ENCODE peak calls at places on chromosomes 12 and 14, in four cellular contexts. A, Z, J and D are unnamed samples.

GRCh38 chr12:5171701-5172100 is 128.0 kb downstream of the KCNA5 start:
- DNase-seq in A (peak), J (no peak), Z (peak), D (peak)

GRCh38 chr14:73725116-73726024 is 11.2 kb upstream of the PNMA1 start:
- DNase-seq in J (no peak), Z (no peak), A (peak), D (no peak)

GRCh38 chr14:58914271-58914855 is 274.1 kb upstream of the DAAM1 start:
- DNase-seq in A (no peak), J (no peak), Z (no peak), D (no peak)

GRCh38 chr12:106106892-106107291 is 31.9 kb downstream of the NUAK1 start:
- DNase-seq in Z (no peak), A (no peak), J (no peak), D (no peak)

GRCh38 chr14:94001501-94002396 is 4.6 kb downstream of the CCDC197 start:
- DNase-seq in A (peak), Z (peak), J (no peak), D (peak)

GRCh38 chr14:102279688-102280348 is 25.1 kb downstream of the MOK start:
- DNase-seq in Z (peak), J (no peak), A (no peak), D (peak)

GRCh38 chr12:109111775-109112491 is 4.5 kb upstream of the ACACB start:
- DNase-seq in A (peak), Z (peak), J (no peak), D (peak)

GRCh38 chr14:68639518-68640292 is 153.2 kb downstream of the ZFP36L1 start:
- DNase-seq in A (no peak), J (no peak), Z (no peak), D (no peak)

GRCh38 chr12:55849616-55850015 is 6.9 kb upstream of the MMP19 start:
- DNase-seq in J (no peak), Z (no peak), A (no peak), D (no peak)

GRCh38 chr12:3604750-3605638 is 114.0 kb downstream of the PRMT8 start:
- DNase-seq in Z (no peak), J (no peak), A (no peak), D (no peak)

GRCh38 chr12:53380797-53381738 is 1.1 kb downstream of the SP1 start:
- DNase-seq in J (no peak), Z (no peak), A (no peak), D (no peak)

GRCh38 chr14:103191856-103192835 is 68.9 kb downstream of the TNFAIP2 start:
- DNase-seq in Z (no peak), J (no peak), A (no peak), D (no peak)

GRCh38 chr14:102768223-102769048 is 8.8 kb upstream of the TRAF3 start:
- DNase-seq in J (peak), Z (no peak), A (no peak), D (no peak)

GRCh38 chr12:108947097-108947496 is 67.2 kb downstream of the DAO start:
- DNase-seq in A (no peak), Z (no peak), J (no peak), D (no peak)

GRCh38 chr12:113043240-113043639 is 13.3 kb upstream of the DTX1 start:
- DNase-seq in J (no peak), A (no peak), Z (no peak), D (no peak)

GRCh38 chr12:1907652-1908611 is 10.5 kb downstream of the CACNA2D4 start:
- DNase-seq in A (no peak), J (no peak), Z (no peak), D (peak)

GRCh38 chr14:69901113-69901951 is 22.1 kb downstream of the SMOC1 start:
- DNase-seq in Z (no peak), A (no peak), J (no peak), D (no peak)

GRCh38 chr12:9731393-9731792 is 1.5 kb downstream of the CLECL1 start:
- DNase-seq in J (no peak), A (no peak), Z (no peak), D (no peak)

GRCh38 chr12:109625131-109625559 is 51.6 kb downstream of the MVK start:
- DNase-seq in Z (no peak), J (no peak), A (peak), D (peak)

GRCh38 chr12:53985900-53986685 is 1.1 kb downstream of the HOXC10 start:
- DNase-seq in Z (no peak), J (no peak), A (no peak), D (no peak)

GRCh38 chr12:132379996-132380395 is 50.6 kb upstream of the GALNT9 start:
- DNase-seq in A (no peak), J (no peak), Z (no peak), D (peak)

GRCh38 chr12:64900540-64900939 is 76.1 kb downstream of the TBC1D30 start:
- DNase-seq in J (no peak), Z (no peak), A (no peak), D (no peak)

GRCh38 chr14:99774526-99775307 is 18.5 kb upstream of the EML1 start:
- DNase-seq in A (no peak), Z (no peak), J (no peak), D (no peak)

GRCh38 chr12:121568971-121569808 is 11.6 kb downstream of the KDM2B start:
- DNase-seq in A (no peak), Z (no peak), J (no peak), D (no peak)

GRCh38 chr14:53609009-53609408 is 347.6 kb downstream of the BMP4 start:
- DNase-seq in A (no peak), Z (no peak), J (no peak), D (no peak)
- TF ChIP-seq ESRRA in A (no peak), Z (no peak), J (no peak), D (no peak)

GRCh38 chr12:88242161-88242925 is 100.2 kb downstream of the TMTC3 start:
- DNase-seq in Z (no peak), J (no peak), A (peak), D (peak)
- TF ChIP-seq SMC3 in Z (no peak), J (no peak), A (no peak), D (no peak)

GRCh38 chr12:89947437-89948265 is 239.0 kb upstream of the ATP2B1 start:
- DNase-seq in A (no peak), J (no peak), Z (no peak), D (peak)
- TF ChIP-seq ESRRA in A (no peak), J (no peak), Z (no peak), D (no peak)

GRCh38 chr14:86597279-86597678 is 1067.3 kb downstream of the FLRT2 start:
- DNase-seq in J (no peak), Z (no peak), A (no peak), D (no peak)
- TF ChIP-seq SMC3 in J (no peak), Z (no peak), A (no peak), D (no peak)

DNA sequence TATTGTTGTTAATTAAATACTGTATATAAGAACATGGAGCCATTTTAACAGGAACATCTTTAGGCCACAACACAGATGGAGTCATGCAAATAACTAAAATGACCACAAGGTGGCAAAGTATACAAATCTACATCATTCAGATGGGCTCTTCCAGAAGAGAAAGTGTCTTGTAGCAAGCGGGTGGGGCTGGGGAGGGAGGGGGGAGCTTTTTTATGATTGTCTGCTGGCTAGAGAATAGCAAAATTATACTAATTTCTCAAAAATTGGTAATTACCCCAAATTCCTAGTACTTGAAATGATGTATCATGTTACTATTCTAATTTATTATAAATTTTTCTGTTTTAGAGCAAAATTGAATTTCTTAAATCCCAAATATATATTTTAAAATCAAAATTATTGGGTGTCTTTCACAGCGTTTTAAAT is 378.7 kb downstream of the PRKD1 start:
- DNase-seq in J (peak), A (peak), Z (peak), D (peak)
- TF ChIP-seq ESRRA in J (no peak), A (no peak), Z (no peak), D (no peak)